ENCODE peak calls at places on chromosomes 11 and 22, in five cellular contexts. X is upper lobe of right lung, U is A549, I is HepG2, F is tibial nerve. Y is an unnamed sample.

GRCh38 chr11:123544631-123545375 is 109.6 kb downstream of the SCN3B start:
- DNase-seq in X (no peak), U (no peak), I (no peak), F (no peak), Y (peak; percentile 42)

GRCh38 chr11:125979521-125979920 is 33.7 kb downstream of the VSIG10L2 start:
- DNase-seq in X (no peak), U (no peak), I (no peak), F (no peak), Y (no peak)

GRCh38 chr11:636511-637332 is at the start of gene DRD4:
- DNase-seq in X (no peak), U (no peak), I (no peak), F (no peak), Y (no peak)

GRCh38 chr11:8926236-8926635 is 6.5 kb downstream of the C11orf16 start:
- DNase-seq in X (no peak), U (no peak), I (no peak), F (no peak), Y (no peak)

GRCh38 chr11:113305440-113306336 is 8.7 kb upstream of the TTC12 start:
- DNase-seq in X (peak; percentile 90), U (peak; percentile 42), I (peak; percentile 32), F (peak; percentile 73), Y (peak; percentile 62)

GRCh38 chr11:77821349-77821851 is 456 bp downstream of the AAMDC start:
- DNase-seq in X (peak; percentile 68), U (peak; percentile 18), I (peak; percentile 20), F (peak; percentile 13), Y (no peak)

GRCh38 chr11:13289081-13289480 is 11.5 kb downstream of the BMAL1 start:
- DNase-seq in X (no peak), U (peak; percentile 28), I (no peak), F (no peak), Y (no peak)

GRCh38 chr11:122317337-122317736 is 201.3 kb upstream of the BLID start:
- DNase-seq in X (no peak), U (no peak), I (no peak), F (no peak), Y (no peak)

GRCh38 chr11:59611570-59612565 is 3.7 kb downstream of the OSBP start:
- DNase-seq in X (no peak), U (no peak), I (peak; percentile 52), F (no peak), Y (no peak)

GRCh38 chr11:15157181-15157580 is 42.5 kb downstream of the INSC start:
- DNase-seq in X (no peak), U (no peak), I (no peak), F (no peak), Y (no peak)

GRCh38 chr22:34333285-34333684 is 413.0 kb upstream of the LARGE1 start:
- DNase-seq in X (no peak), U (no peak), I (no peak), F (no peak), Y (no peak)

DNA sequence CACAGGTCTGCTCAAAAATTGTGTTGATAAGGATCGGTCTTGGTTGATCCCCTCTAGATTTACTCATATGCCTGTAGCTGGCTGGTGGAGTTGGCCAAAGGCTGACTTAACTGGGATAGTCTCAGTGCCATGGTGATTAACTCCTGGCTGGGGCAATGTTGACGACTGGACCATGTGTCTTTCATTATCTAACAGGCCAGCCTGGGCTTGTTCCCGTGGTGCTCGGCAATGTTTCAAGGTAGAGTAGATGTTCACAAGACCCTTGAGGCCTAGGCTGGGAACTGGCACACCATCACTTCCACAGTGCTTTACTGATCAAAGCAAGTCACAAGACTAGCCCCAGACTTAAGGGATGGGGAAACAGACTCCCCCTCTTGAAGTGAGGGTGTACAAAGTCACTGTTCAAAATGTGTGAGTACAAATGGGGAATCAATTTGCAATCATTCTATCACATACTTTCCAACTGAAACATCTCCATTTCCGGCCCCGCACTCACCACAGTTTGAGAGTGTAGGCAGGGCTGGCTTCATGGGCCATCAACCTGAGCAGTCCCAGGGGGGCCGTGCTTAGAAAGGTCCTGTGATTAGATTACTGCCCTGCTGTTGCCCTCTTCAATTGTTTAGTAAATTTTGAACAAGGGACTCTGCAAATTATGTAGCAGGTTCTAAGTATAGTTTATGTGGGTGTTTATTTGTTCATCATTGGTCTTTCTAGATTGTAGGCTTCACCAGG is 240.8 kb downstream of the NELL1 start:
- DNase-seq in X (no peak), U (no peak), I (no peak), F (peak; percentile 6), Y (no peak)
- H3K27ac ChIP-seq in X (no peak overlapping the region), U (no peak overlapping the region), I (no peak overlapping the region), F (no peak overlapping the region), Y (no peak overlapping the region)

GRCh38 chr22:49747130-49747529 is 80.5 kb downstream of the BRD1 start:
- DNase-seq in X (no peak), U (no peak), I (no peak), F (no peak), Y (no peak)

GRCh38 chr22:49748514-49748913 is 79.2 kb downstream of the BRD1 start:
- DNase-seq in X (peak; percentile 50), U (no peak), I (no peak), F (no peak), Y (no peak)

GRCh38 chr22:49747705-49748104 is 80.0 kb downstream of the BRD1 start:
- DNase-seq in X (no peak), U (no peak), I (no peak), F (no peak), Y (no peak)

GRCh38 chr22:49749227-49749626 is 78.4 kb downstream of the BRD1 start:
- DNase-seq in X (peak; percentile 35), U (no peak), I (no peak), F (no peak), Y (no peak)

DNA sequence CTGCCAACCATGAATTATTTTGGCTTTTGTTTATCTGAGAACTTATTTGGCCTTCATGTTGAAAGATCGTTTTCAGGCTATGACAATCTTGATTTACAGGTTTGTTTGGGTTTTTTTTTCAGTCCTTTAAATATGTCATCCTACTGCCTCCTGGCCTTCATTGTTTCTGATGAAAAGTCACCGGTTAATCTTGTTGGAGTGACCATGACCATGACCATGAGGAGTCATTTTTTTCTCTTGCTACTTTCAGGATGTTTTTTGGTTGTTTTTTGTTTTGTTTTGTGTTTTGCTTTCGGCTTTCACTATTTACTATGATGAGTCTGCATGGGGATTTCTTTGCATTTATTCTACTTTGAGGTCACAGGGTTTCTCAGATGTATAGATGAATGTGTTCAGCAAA is 81.6 kb downstream of the BRD1 start:
- DNase-seq in X (no peak), U (no peak), I (no peak), F (no peak), Y (no peak)
- H3K9me3 ChIP-seq in X (peaks cover 9% of the 10 kb centered on the region), U (peaks cover 16% of the 10 kb centered on the region), I (peaks cover 9% of the 10 kb centered on the region), F (peaks cover 4% of the 10 kb centered on the region), Y (peaks cover 5% of the 10 kb centered on the region)

GRCh38 chr22:46066691-46067090 is 83.6 kb upstream of the PPARA start:
- DNase-seq in X (peak; percentile 25), U (no peak), I (no peak), F (no peak), Y (peak; percentile 86)
- H3K4me3 ChIP-seq in X (peak overlapping the region; percentile 79), U (peak overlapping the region; percentile 32), I (no peak overlapping the region), F (peak overlapping the region; percentile 18), Y (peak overlapping the region; percentile 33)

DNA sequence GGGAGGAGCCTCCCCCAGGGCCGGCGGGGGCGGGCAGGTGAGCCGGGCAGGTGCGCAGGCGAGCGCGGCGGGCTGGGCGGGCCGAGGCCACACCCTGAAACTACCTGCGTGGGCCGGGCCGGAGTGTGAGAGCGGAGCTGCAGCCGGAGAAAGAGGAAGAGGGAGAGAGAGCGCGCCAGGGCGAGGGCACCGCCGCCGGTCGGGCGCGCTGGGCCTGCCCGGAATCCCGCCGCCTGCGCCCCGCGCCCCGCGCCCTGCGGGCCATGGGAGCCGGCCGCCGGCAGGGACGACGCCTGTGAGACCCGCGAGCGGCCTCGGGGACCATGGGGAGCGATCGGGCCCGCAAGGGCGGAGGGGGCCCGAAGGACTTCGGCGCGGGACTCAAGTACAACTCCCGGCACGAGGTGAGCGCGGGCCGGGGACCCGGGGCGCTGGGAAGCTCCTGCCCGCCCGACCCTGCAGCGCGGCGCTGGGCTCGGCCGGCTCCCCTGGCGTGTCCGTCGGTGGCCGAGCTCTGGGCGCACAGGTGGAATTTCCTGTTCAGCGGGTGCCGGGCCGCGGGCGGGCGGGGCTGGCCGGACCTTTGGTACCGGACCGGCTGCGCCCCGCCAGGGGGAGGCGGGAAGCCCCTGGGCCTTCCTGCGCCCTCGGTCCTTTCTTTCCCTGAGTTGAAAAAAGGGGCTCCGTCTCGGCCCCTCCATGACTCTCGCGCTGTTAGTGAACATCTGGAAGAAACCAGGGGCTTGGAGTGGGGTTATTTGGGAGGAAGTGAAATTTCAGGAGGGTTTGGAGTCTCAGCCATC is at the start of gene ST14:
- DNase-seq in X (peak; percentile 91), U (no peak), I (no peak), F (no peak), Y (no peak)
- H3K27ac ChIP-seq in X (peak within 1 kb of the TSS; percentile 65), U (no peak within 1 kb of the TSS), I (no peak within 1 kb of the TSS), F (no peak within 1 kb of the TSS), Y (no peak within 1 kb of the TSS)

GRCh38 chr11:2345050-2345449 is 32.1 kb upstream of the CD81 start:
- DNase-seq in X (no peak), U (no peak), I (no peak), F (no peak), Y (no peak)
- H3K9me3 ChIP-seq in X (no peaks in the 10 kb centered on the region), U (peaks cover 3% of the 10 kb centered on the region), I (no peaks in the 10 kb centered on the region), F (no peaks in the 10 kb centered on the region), Y (peaks cover 24% of the 10 kb centered on the region)

DNA sequence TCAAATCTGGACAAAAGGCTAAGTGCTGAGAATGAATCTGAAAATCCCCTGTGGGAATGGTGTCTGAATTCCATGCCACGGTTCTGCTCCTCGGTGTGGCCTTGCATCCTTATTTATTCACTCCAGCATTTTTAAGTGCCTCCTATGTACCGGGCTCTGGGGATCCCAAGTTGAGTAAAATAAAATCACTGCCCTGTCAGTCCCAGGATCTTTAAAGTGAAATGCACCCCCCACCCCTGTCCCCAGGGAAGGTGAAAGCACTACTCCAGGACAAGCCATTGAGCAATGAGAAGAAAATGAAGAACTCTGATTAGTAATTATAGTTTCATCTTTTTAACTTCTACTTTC is 3.3 kb downstream of the LGR4 start:
- DNase-seq in X (no peak), U (no peak), I (no peak), F (no peak), Y (no peak)
- H3K4me3 ChIP-seq in X (no peak overlapping the region), U (peak overlapping the region; percentile 89), I (peak overlapping the region; percentile 92), F (no peak overlapping the region), Y (no peak overlapping the region)

GRCh38 chr11:58395581-58395980 is 11.1 kb downstream of the OR5B3 start:
- DNase-seq in X (no peak), U (no peak), I (no peak), F (no peak), Y (no peak)
- H3K27ac ChIP-seq in X (no peak overlapping the region), U (no peak overlapping the region), I (no peak overlapping the region), F (no peak overlapping the region), Y (no peak overlapping the region)

DNA sequence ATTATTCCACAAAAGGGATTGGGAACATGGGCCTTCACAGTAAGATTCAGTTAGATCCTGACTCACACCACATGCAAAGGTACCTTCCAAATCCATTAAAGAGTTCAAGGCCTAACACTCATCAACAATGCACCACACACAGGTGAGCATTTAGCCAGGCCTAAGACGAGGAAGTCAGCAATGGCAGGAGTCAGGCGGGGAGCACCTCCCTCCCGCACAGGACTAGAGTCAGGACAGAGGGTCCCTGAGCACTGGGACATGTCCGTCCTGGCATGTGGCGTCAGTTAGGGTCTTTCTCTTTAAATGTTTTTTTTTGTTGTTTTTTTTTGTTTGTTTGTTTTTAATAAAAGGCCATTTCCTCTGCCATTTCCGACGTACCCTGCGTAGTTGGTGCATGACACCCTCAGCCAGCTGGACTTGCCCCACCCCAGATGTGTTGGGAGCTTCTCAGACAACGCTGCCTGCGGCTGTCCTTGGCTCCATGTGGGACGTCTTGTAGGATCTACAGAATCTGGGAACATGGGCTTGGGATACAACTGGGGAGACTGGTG is 1458.6 kb downstream of the BRD1 start:
- DNase-seq in X (no peak), U (no peak), I (no peak), F (no peak), Y (no peak)
- H3K9me3 ChIP-seq in X (no peaks in the 10 kb centered on the region), U (no peaks in the 10 kb centered on the region), I (no peaks in the 10 kb centered on the region), F (no peaks in the 10 kb centered on the region), Y (no peaks in the 10 kb centered on the region)

Y was measured in SJSA1.